ENCODE peak calls at places on chromosome 14, in nine cellular contexts. N, Y, Q, B, U, A, S, X and K are unnamed samples.
A peak's percentile ranks its signal among the peaks of the same experiment; 100 is the strongest.

GRCh38 chr14:76597387-76597786 is 163.9 kb upstream of the VASH1 start:
- DNase-seq in Q (no peak), A (no peak), Y (no peak), B (peak; percentile 28), X (no peak), N (no peak), S (no peak), U (no peak), K (no peak)

GRCh38 chr14:35402323-35403084 is 2.0 kb downstream of the NFKBIA start:
- DNase-seq in N (peak; percentile 77), A (peak; percentile 38), U (peak; percentile 77), Q (peak; percentile 55), Y (peak; percentile 56), B (no peak), X (no peak), S (peak; percentile 65), K (no peak)

GRCh38 chr14:93954900-93955891 is 21.2 kb downstream of the ASB2 start:
- DNase-seq in S (peak; percentile 73), Y (no peak), N (peak; percentile 85), X (no peak), Q (peak; percentile 67), U (no peak), B (no peak), A (no peak), K (peak; percentile 95)

GRCh38 chr14:80770114-80770917 is 171.2 kb downstream of the CEP128 start:
- DNase-seq in Q (no peak), S (no peak), X (no peak), B (no peak), U (no peak), Y (peak; percentile 34), N (no peak), A (peak; percentile 70), K (no peak)

GRCh38 chr14:85234626-85235025 is 295.3 kb upstream of the FLRT2 start:
- DNase-seq in A (peak; percentile 25), Y (no peak), N (no peak), S (no peak), Q (no peak), U (no peak), B (no peak), X (no peak), K (no peak)

GRCh38 chr14:51283402-51283825 is 43.4 kb downstream of the TMX1 start:
- DNase-seq in N (peak; percentile 61), B (no peak), S (no peak), U (no peak), X (peak; percentile 11), Q (peak; percentile 15), Y (peak; percentile 93), A (peak; percentile 93), K (no peak)

GRCh38 chr14:51369814-51370213 is 129.8 kb downstream of the TMX1 start:
- DNase-seq in A (peak; percentile 21), S (no peak), Y (no peak), N (peak; percentile 26), U (no peak), B (no peak), Q (no peak), X (peak; percentile 46), K (peak; percentile 3)

GRCh38 chr14:75533791-75534190 is 11.5 kb downstream of the BATF start:
- DNase-seq in Y (no peak), U (no peak), B (no peak), N (no peak), S (no peak), Q (no peak), X (no peak), A (no peak), K (no peak)

GRCh38 chr14:72975776-72976175 is 49.5 kb downstream of the DCAF4 start:
- DNase-seq in S (no peak), Y (no peak), A (no peak), N (peak; percentile 10), X (peak; percentile 38), B (no peak), Q (no peak), U (no peak), K (no peak)

GRCh38 chr14:92897922-92898599 is 24.9 kb upstream of the CHGA start:
- DNase-seq in N (peak; percentile 57), Y (no peak), Q (no peak), S (no peak), X (no peak), A (no peak), B (no peak), U (no peak), K (no peak)

GRCh38 chr14:72736348-72736747 is 157.6 kb downstream of the DPF3 start:
- DNase-seq in Y (peak; percentile 83), Q (no peak), X (peak; percentile 46), B (no peak), S (no peak), U (no peak), N (no peak), A (no peak), K (no peak)

GRCh38 chr14:92122351-92122677 is 545 bp downstream of the CPSF2 start:
- DNase-seq in Y (peak; percentile 20), Q (peak; percentile 3), A (peak; percentile 65), S (peak; percentile 53), U (no peak), N (peak; percentile 33), B (no peak), X (peak; percentile 43), K (no peak)

GRCh38 chr14:91403069-91403600 is 14.5 kb downstream of the CCDC88C start:
- DNase-seq in Q (no peak), N (no peak), X (no peak), S (no peak), Y (no peak), U (no peak), A (no peak), B (no peak), K (no peak)

GRCh38 chr14:60485057-60485599 is 735 bp downstream of the C14orf39 start:
- DNase-seq in U (no peak), X (no peak), Q (no peak), B (no peak), S (no peak), Y (no peak), A (no peak), N (no peak), K (no peak)

DNA sequence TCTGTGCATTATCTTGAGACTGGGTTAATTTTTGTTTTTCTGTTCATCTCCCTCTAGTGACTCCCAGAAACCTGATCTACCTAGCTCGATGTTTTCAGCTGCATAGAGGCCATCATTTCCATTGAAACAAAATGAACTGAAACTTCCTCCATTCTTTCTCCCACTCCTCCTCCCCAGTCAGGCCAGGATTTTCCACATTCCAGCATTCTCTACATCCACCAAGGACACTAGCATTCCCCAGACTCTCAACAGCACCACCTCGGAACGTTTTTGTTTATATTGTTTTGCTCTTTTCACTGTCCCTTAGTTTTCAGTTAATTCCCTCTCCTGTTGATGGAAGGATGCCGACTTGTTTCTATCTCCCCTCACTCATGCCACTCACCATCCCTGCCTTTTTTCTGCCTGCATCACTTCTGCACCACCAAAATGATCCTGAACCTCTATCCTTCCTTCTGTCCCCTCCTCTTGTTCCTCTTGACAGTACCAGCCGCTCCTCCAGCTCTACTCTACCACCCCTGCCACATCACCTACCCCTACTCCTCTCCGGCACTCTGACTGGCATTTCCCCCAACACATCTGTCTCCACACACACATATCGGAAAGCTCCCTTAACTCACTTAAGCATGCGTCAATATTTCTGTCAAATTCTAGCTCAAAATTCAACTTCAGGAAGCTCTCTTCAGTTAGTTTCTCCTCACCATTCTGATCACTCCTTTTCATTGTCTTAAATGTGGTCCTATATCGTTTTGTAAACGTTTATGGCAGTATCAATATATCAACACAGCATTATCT is 13.2 kb downstream of the OR6S1 start:
- DNase-seq in N (no peak), U (no peak), B (no peak), Y (no peak), A (no peak), X (no peak), Q (no peak), S (no peak), K (no peak)
- H3K27me3 ChIP-seq in N (peaks cover 73% of the 10 kb centered on the region), U (peaks cover 33% of the 10 kb centered on the region), B (no peaks in the 10 kb centered on the region), Y (peaks cover 4% of the 10 kb centered on the region), A (peaks cover 26% of the 10 kb centered on the region), X (peaks cover 95% of the 10 kb centered on the region), Q (no peaks in the 10 kb centered on the region), S (no peaks in the 10 kb centered on the region), K (no peaks in the 10 kb centered on the region)

DNA sequence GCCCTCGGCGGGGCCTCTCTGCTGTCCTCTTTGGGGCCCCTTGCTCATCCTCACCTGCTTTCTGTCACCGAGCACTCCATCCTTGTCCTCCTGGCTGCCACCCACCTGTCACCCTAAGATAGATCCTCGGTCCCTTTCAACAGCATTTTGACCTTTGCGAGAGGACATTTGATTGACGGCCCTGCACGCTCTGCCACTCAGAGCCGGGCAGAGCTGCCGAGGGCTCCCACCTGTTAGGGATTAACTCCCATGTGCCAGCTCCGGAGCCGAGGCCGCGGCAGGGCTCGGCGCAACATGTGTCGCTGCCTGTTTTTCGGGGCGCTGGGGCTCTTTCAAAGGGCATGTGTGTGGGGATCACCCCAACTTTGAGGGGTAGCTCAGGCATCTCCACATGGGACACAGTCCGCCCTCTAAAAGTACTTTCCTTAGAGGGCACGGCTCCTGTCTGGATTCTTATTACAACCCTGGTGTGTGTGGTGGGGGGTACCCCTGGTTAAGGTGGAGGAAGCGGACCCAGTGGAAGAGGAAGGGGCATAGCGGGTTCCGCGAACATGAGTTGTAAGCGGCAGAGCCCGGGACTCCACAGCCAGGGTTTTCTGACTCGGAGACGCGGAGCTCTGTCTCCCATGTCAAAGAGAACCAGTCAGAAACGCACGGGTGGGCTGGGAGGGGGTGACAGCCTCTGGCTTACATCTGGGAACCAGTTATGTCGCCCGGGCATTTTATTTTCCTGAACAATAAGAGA is 800 bp upstream of the MEG3 start:
- DNase-seq in A (no peak), N (no peak), U (no peak), B (no peak), X (no peak), Y (no peak), Q (no peak), S (no peak), K (no peak)
- H3K27me3 ChIP-seq in A (no peaks in the 10 kb centered on the region), N (no peaks in the 10 kb centered on the region), U (no peaks in the 10 kb centered on the region), B (no peaks in the 10 kb centered on the region), X (peaks cover 37% of the 10 kb centered on the region), Y (no peaks in the 10 kb centered on the region), Q (no peaks in the 10 kb centered on the region), S (no peaks in the 10 kb centered on the region), K (peaks cover 8% of the 10 kb centered on the region)

DNA sequence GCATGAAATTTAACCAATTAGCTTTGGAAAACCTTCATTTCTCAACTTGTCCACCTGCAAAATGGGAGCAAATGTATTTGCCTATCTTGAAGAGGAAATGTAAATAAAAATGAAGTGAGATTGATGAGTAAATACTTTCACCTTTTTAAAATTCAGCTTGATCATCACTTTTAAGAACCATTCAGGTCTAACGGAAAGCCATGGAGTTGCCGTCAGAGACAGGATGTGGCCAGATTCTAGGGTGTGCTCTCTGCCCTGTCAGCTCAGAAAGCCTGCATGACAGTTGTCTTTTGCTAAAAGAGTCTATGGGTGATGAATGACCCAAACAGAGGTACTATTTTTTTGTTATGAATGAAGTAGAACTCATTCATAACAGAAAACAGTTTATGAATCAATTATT is 104.3 kb upstream of the SLC35F4 start:
- DNase-seq in A (no peak), S (no peak), N (peak; percentile 2), X (no peak), B (no peak), Y (no peak), Q (no peak), U (no peak), K (no peak)
- H3K27me3 ChIP-seq in A (no peaks in the 10 kb centered on the region), S (no peaks in the 10 kb centered on the region), N (peaks cover 2% of the 10 kb centered on the region), X (no peaks in the 10 kb centered on the region), B (no peaks in the 10 kb centered on the region), Y (no peaks in the 10 kb centered on the region), Q (no peaks in the 10 kb centered on the region), U (no peaks in the 10 kb centered on the region), K (peaks cover 5% of the 10 kb centered on the region)

DNA sequence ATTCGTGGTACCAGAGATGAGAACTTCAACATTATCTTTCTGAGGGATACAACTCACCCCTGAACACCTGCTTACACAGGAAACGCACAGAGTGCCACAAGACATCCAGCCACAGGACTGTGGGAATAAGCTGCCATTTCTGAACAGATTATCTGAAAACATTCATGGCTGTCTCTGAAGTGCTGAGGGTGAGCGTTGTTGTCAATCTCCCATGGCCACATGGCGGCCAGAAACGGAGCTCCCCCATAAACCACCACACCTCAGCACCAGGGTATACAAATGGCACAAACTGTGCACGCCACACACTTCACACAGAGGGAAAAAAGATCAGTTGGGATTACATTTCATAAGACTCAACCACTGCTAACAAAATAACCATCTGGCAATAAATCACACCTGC is 23.7 kb downstream of the FOXN3 start:
- DNase-seq in N (no peak), S (no peak), Q (no peak), U (no peak), Y (peak; percentile 11), B (no peak), A (no peak), X (no peak), K (no peak)
- H3K27me3 ChIP-seq in N (no peaks in the 10 kb centered on the region), S (no peaks in the 10 kb centered on the region), Q (no peaks in the 10 kb centered on the region), U (no peaks in the 10 kb centered on the region), Y (no peaks in the 10 kb centered on the region), B (no peaks in the 10 kb centered on the region), A (no peaks in the 10 kb centered on the region), X (no peaks in the 10 kb centered on the region), K (no peaks in the 10 kb centered on the region)